ENCODE peak calls at places on chromosomes 16 and 17, in four cellular contexts. K, T, D and W are unnamed samples.

GRCh38 chr17:15384142-15384803 is 42.9 kb upstream of the TEKT3 start:
- DNase-seq in K (no peak), T (no peak), D (peak), W (no peak)

GRCh38 chr16:85401917-85402766 is 211.0 kb upstream of the GSE1 start:
- DNase-seq in K (no peak), T (peak), D (peak), W (no peak)

GRCh38 chr17:71171270-71171669 is 949.5 kb upstream of the SOX9 start:
- DNase-seq in K (no peak), T (no peak), D (no peak), W (no peak)

GRCh38 chr16:74862743-74863244 is 88.2 kb upstream of the FA2H start:
- DNase-seq in K (no peak), T (no peak), D (no peak), W (peak)

GRCh38 chr16:27430923-27431484 is 29.0 kb downstream of the IL21R start:
- DNase-seq in K (no peak), T (peak), D (no peak), W (no peak)

GRCh38 chr16:4410335-4411075 is 5.9 kb downstream of the CORO7 start:
- DNase-seq in K (no peak), T (no peak), D (peak), W (peak)

GRCh38 chr17:78868391-78868790 is 27.8 kb upstream of the USP36 start:
- DNase-seq in K (no peak), T (no peak), D (no peak), W (no peak)

GRCh38 chr17:71792966-71793365 is 327.9 kb upstream of the SOX9 start:
- DNase-seq in K (no peak), T (no peak), D (no peak), W (peak)

GRCh38 chr16:71479420-71479819 is 9.7 kb downstream of the ZNF19 start:
- DNase-seq in K (no peak), T (no peak), D (no peak), W (no peak)

GRCh38 chr16:14569213-14569612 is 60.8 kb downstream of the PARN start:
- DNase-seq in K (no peak), T (no peak), D (no peak), W (no peak)

GRCh38 chr16:55917373-55917919 is 42.3 kb upstream of the CES5A start:
- DNase-seq in K (no peak), T (no peak), D (no peak), W (no peak)

GRCh38 chr17:67613961-67614360 is 103.8 kb upstream of the NOL11 start:
- DNase-seq in K (no peak), T (no peak), D (no peak), W (no peak)

GRCh38 chr16:1817276-1817589 is 9.4 kb downstream of the HAGH start:
- DNase-seq in K (no peak), T (no peak), D (no peak), W (no peak)